ENCODE peak calls at places on chromosome 22, in four cellular contexts. One of them, this sample, is unnamed.

GRCh38 chr22:19744350-19745006 is 16.1 kb upstream of the TBX1 start:
- DNase-seq in fibroblast of lung: no peak
- DNase-seq in IMR-90: no peak
- DNase-seq in neural progenitor cell: no peak
- DNase-seq in this sample: no peak

GRCh38 chr22:19779011-19779421 is 18.4 kb downstream of the TBX1 start:
- DNase-seq in fibroblast of lung: no peak
- DNase-seq in IMR-90: no peak
- DNase-seq in neural progenitor cell: no peak
- DNase-seq in this sample: no peak

GRCh38 chr22:35418088-35418487 is 18.1 kb downstream of the MCM5 start:
- DNase-seq in fibroblast of lung: peak; percentile 53
- DNase-seq in IMR-90: peak; percentile 57
- DNase-seq in neural progenitor cell: no peak
- DNase-seq in this sample: peak; percentile 70

GRCh38 chr22:17115311-17115710 is 5.8 kb downstream of the TMEM121B start:
- DNase-seq in fibroblast of lung: peak; percentile 27
- DNase-seq in IMR-90: no peak
- DNase-seq in neural progenitor cell: no peak
- DNase-seq in this sample: no peak

GRCh38 chr22:41672780-41673509 is 15.7 kb downstream of the SNU13 start:
- DNase-seq in fibroblast of lung: no peak
- DNase-seq in IMR-90: no peak
- DNase-seq in neural progenitor cell: no peak
- DNase-seq in this sample: peak; percentile 49

GRCh38 chr22:44684506-44685383 is 17.3 kb upstream of the PRR5 start:
- DNase-seq in fibroblast of lung: peak; percentile 90
- DNase-seq in IMR-90: peak; percentile 95
- DNase-seq in neural progenitor cell: peak; percentile 93
- DNase-seq in this sample: peak; percentile 96

GRCh38 chr22:27405672-27406388 is 395.7 kb downstream of the MN1 start:
- DNase-seq in fibroblast of lung: peak; percentile 37
- DNase-seq in IMR-90: peak; percentile 45
- DNase-seq in neural progenitor cell: peak; percentile 80
- DNase-seq in this sample: peak; percentile 74

GRCh38 chr22:44618400-44618799 is 83.6 kb upstream of the PRR5 start:
- DNase-seq in fibroblast of lung: no peak
- DNase-seq in IMR-90: no peak
- DNase-seq in neural progenitor cell: no peak
- DNase-seq in this sample: no peak

GRCh38 chr22:29396126-29396525 is 7.8 kb upstream of the AP1B1 start:
- DNase-seq in fibroblast of lung: no peak
- DNase-seq in IMR-90: no peak
- DNase-seq in neural progenitor cell: no peak
- DNase-seq in this sample: no peak

GRCh38 chr22:28560005-28560742 is 119.5 kb downstream of the TTC28 start:
- DNase-seq in fibroblast of lung: peak; percentile 46
- DNase-seq in IMR-90: peak; percentile 82
- DNase-seq in neural progenitor cell: no peak
- DNase-seq in this sample: peak; percentile 68

GRCh38 chr22:44449061-44449682 is 48.9 kb downstream of the RTL6 start:
- DNase-seq in fibroblast of lung: peak; percentile 90
- DNase-seq in IMR-90: peak; percentile 93
- DNase-seq in neural progenitor cell: no peak
- DNase-seq in this sample: peak; percentile 95

GRCh38 chr22:35522571-35523149 is 18.0 kb upstream of the RASD2 start:
- DNase-seq in fibroblast of lung: no peak
- DNase-seq in IMR-90: no peak
- DNase-seq in neural progenitor cell: no peak
- DNase-seq in this sample: no peak

GRCh38 chr22:36977401-36977861 is 41.8 kb downstream of the TST start:
- DNase-seq in fibroblast of lung: no peak
- DNase-seq in IMR-90: peak; percentile 9
- DNase-seq in neural progenitor cell: peak; percentile 84
- DNase-seq in this sample: peak; percentile 65

GRCh38 chr22:19834599-19834998 is 20.1 kb downstream of the GNB1L start:
- DNase-seq in fibroblast of lung: no peak
- DNase-seq in IMR-90: no peak
- DNase-seq in neural progenitor cell: no peak
- DNase-seq in this sample: no peak

GRCh38 chr22:35292786-35293185 is 6.9 kb upstream of the TOM1 start:
- DNase-seq in fibroblast of lung: no peak
- DNase-seq in IMR-90: no peak
- DNase-seq in neural progenitor cell: no peak
- DNase-seq in this sample: no peak

GRCh38 chr22:49331223-49331815 is 496.4 kb downstream of the BRD1 start:
- DNase-seq in fibroblast of lung: no peak
- DNase-seq in IMR-90: no peak
- DNase-seq in neural progenitor cell: no peak
- DNase-seq in this sample: no peak
- H3K9me3 ChIP-seq in fibroblast of lung: no peaks in the 10 kb centered on the region
- H3K9me3 ChIP-seq in IMR-90: peaks cover 64% of the 10 kb centered on the region
- H3K9me3 ChIP-seq in neural progenitor cell: no peaks in the 10 kb centered on the region
- H3K9me3 ChIP-seq in this sample: no peaks in the 10 kb centered on the region

DNA sequence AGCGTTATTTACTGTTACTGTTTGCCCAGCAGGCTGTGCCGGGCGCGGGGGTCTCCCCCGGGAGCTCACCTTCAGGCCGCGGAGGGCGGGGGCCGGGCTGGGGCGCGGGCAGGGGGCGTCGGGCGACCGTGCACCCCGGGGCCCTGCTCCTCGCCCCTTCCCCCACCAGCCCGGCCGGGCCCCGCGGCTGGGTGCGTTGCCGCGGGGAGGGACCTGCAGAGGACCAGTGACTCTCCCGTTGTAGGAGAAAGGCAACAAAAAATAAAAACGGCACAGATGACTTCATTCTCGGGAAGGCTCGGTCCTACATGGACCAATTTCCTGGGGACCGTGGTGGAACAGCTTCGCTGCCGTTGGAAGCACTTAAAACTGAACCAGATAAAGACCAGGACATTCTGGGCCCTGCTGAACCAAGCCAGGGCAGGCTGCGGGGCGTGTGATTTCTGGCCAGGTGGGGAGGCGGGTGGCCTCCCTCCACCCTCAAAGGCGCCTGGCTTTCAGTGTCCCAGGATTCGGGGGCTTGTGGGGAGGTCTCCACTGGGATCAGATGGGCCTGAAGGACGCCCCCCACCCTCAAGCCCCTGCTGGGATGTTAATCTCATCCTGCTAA is 57.3 kb downstream of the IGLL1 start:
- DNase-seq in fibroblast of lung: no peak
- DNase-seq in IMR-90: no peak
- DNase-seq in neural progenitor cell: peak; percentile 42
- DNase-seq in this sample: peak; percentile 67
- H3K4me2 ChIP-seq in fibroblast of lung: peak overlapping the region; percentile 35
- H3K4me2 ChIP-seq in IMR-90: no peak overlapping the region
- H3K4me2 ChIP-seq in neural progenitor cell: peak overlapping the region; percentile 76
- H3K4me2 ChIP-seq in this sample: peak overlapping the region; percentile 83

GRCh38 chr22:21569459-21570161 is 2.1 kb downstream of the UBE2L3 start:
- DNase-seq in fibroblast of lung: no peak
- DNase-seq in IMR-90: no peak
- DNase-seq in neural progenitor cell: peak; percentile 63
- DNase-seq in this sample: no peak
- H4K20me1 ChIP-seq in fibroblast of lung: peaks cover 17% of the 10 kb centered on the region
- H4K20me1 ChIP-seq in IMR-90: peaks cover 66% of the 10 kb centered on the region
- H4K20me1 ChIP-seq in neural progenitor cell: peaks cover 66% of the 10 kb centered on the region
- H4K20me1 ChIP-seq in this sample: peaks cover 38% of the 10 kb centered on the region

DNA sequence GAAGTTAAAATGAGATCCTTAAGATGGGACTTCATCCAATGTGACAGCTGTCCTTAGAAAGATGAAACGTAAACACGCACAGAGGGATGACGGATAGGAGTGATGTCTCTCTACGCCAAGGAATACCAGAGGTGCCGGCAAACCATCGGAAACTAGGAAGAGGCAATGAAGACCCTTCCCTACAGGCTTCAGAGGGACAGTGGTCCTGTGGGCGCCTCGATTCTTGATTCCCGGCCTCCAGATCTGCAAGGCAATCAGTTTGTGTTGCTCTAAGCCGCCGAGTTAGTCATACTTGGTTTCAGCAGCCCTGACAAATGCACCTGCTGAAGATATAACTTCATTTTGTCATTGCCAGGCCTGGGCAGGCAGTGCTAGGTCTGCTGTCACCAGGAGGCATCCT is 1455.1 kb downstream of the TBC1D22A start:
- DNase-seq in fibroblast of lung: no peak
- DNase-seq in IMR-90: no peak
- DNase-seq in neural progenitor cell: no peak
- DNase-seq in this sample: no peak
- H3K9me3 ChIP-seq in fibroblast of lung: no peaks in the 10 kb centered on the region
- H3K9me3 ChIP-seq in IMR-90: peaks cover 31% of the 10 kb centered on the region
- H3K9me3 ChIP-seq in neural progenitor cell: no peaks in the 10 kb centered on the region
- H3K9me3 ChIP-seq in this sample: no peaks in the 10 kb centered on the region

GRCh38 chr22:39684702-39685281 is 114.2 kb downstream of the CACNA1I start:
- DNase-seq in fibroblast of lung: no peak
- DNase-seq in IMR-90: no peak
- DNase-seq in neural progenitor cell: no peak
- DNase-seq in this sample: peak; percentile 46
- H3K4me2 ChIP-seq in fibroblast of lung: no peak overlapping the region
- H3K4me2 ChIP-seq in IMR-90: no peak overlapping the region
- H3K4me2 ChIP-seq in neural progenitor cell: no peak overlapping the region
- H3K4me2 ChIP-seq in this sample: no peak overlapping the region

GRCh38 chr22:38731703-38732161 is 24.1 kb downstream of the SUN2 start:
- DNase-seq in fibroblast of lung: no peak
- DNase-seq in IMR-90: no peak
- DNase-seq in neural progenitor cell: no peak
- DNase-seq in this sample: no peak

GRCh38 chr22:38728899-38729796 is 23.4 kb downstream of the GTPBP1 start:
- DNase-seq in fibroblast of lung: no peak
- DNase-seq in IMR-90: no peak
- DNase-seq in neural progenitor cell: no peak
- DNase-seq in this sample: no peak

GRCh38 chr22:38727530-38728451 is 22.0 kb downstream of the GTPBP1 start:
- DNase-seq in fibroblast of lung: no peak
- DNase-seq in IMR-90: no peak
- DNase-seq in neural progenitor cell: no peak
- DNase-seq in this sample: no peak

GRCh38 chr22:38730411-38730871 is 24.7 kb downstream of the GTPBP1 start:
- DNase-seq in fibroblast of lung: no peak
- DNase-seq in IMR-90: no peak
- DNase-seq in neural progenitor cell: no peak
- DNase-seq in this sample: no peak

DNA sequence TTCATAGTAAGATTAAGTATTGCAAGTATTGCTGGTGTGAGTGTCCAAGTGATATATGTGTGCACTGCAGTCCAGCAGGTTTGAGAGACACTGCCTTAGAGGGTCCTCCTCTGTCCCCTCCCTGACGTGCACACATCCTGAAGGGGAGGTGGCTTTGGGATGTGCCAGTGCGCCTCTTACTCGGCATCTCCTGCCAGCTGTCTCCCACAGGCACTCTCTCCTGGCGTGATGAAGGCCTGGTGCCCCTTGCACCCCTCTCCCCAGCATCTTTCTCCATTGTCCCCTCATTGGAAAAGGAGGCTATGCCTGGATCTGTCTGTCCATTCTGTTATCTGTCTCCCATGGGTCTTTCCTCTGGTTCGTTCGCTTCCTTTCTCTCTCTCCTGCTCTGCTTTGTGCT is 24.2 kb downstream of the GTPBP1 start:
- DNase-seq in fibroblast of lung: no peak
- DNase-seq in IMR-90: no peak
- DNase-seq in neural progenitor cell: no peak
- DNase-seq in this sample: no peak
- H4K20me1 ChIP-seq in fibroblast of lung: no peaks in the 10 kb centered on the region
- H4K20me1 ChIP-seq in IMR-90: peaks cover 14% of the 10 kb centered on the region
- H4K20me1 ChIP-seq in neural progenitor cell: peaks cover 16% of the 10 kb centered on the region
- H4K20me1 ChIP-seq in this sample: no peaks in the 10 kb centered on the region

DNA sequence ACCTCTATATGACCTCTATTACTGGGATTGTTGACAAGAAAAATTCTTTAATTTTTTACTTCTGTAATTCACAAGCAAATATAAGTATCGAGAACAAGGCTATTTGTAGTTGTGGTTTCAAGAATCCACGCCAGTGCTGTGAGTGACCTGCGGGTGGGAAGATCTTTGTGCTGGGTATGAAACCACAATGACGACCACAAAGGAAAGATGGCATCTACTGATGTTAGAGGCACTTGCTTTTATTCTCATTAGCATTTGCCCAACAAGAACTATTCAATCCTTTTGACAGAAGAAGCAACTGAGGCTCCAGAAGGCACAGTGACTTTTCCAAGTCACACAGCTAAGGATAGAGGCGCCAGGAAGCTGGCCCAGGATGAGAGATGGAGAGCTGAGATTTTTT is 1054.9 kb downstream of the TBC1D22A start:
- DNase-seq in fibroblast of lung: no peak
- DNase-seq in IMR-90: no peak
- DNase-seq in neural progenitor cell: no peak
- DNase-seq in this sample: no peak
- H3K9me3 ChIP-seq in fibroblast of lung: no peaks in the 10 kb centered on the region
- H3K9me3 ChIP-seq in IMR-90: peaks cover 46% of the 10 kb centered on the region
- H3K9me3 ChIP-seq in neural progenitor cell: no peaks in the 10 kb centered on the region
- H3K9me3 ChIP-seq in this sample: no peaks in the 10 kb centered on the region

GRCh38 chr22:38317237-38317994 is at the start of gene CSNK1E:
- DNase-seq in fibroblast of lung: peak; percentile 59
- DNase-seq in IMR-90: peak; percentile 33
- DNase-seq in neural progenitor cell: peak; percentile 92
- DNase-seq in this sample: peak; percentile 87

GRCh38 chr22:38317995-38318715 is 922 bp upstream of the CSNK1E start:
- DNase-seq in fibroblast of lung: peak; percentile 84
- DNase-seq in IMR-90: peak; percentile 93
- DNase-seq in neural progenitor cell: peak; percentile 34
- DNase-seq in this sample: peak; percentile 99

GRCh38 chr22:38320605-38321402 is 3.6 kb upstream of the CSNK1E start:
- DNase-seq in fibroblast of lung: no peak
- DNase-seq in IMR-90: no peak
- DNase-seq in neural progenitor cell: no peak
- DNase-seq in this sample: no peak

GRCh38 chr22:38316340-38317236 is 645 bp downstream of the CSNK1E start:
- DNase-seq in fibroblast of lung: peak; percentile 64
- DNase-seq in IMR-90: peak; percentile 51
- DNase-seq in neural progenitor cell: peak; percentile 70
- DNase-seq in this sample: peak; percentile 84

DNA sequence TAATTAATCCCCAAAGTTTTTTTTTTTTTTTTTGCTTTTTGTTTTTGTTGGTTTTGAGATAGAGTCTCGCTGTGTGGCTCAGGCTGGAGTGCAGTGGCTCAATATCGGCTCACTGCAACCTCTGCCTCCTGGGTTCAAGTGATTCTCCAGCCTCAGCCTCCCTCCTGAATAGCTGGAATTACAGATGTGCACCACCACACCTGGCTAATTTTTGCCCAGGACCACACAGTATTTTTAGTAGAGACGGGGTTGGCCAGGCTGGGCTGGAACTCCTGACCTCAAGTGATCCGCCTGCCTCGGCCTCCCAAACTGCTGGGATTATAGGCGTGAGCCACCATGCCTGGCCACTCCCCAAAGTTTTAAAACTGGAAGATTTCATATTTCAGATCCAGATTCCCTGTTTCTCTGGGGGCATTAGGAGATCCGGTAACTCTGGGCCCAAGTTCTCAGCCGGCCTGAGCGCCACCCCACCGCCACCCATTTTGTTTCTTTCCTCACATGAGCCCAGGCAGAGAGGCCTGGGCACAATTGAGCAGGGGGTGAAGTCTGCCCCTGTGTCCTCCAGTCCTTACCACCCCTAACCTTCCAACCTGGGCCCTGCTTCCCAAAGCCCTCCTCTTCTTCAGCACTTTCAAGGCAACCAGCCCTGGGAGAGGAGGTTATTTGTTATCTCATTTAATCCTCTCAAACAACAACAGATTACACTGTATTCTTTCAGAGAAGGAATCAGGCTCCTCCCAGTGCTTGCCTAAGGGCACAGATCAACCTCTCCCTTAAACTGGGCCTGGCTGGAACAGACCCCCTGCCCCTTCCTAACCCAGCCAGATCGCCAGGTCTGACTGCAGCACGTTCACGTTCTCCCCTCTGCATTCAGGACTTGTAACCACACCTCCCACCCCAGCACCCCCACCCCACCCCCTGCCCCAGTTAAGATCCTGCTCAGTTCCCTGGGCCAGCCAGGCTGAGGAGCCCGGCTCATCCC is 1.9 kb upstream of the CSNK1E start:
- DNase-seq in fibroblast of lung: no peak
- DNase-seq in IMR-90: no peak
- DNase-seq in neural progenitor cell: peak; percentile 58
- DNase-seq in this sample: no peak
- H3K4me2 ChIP-seq in fibroblast of lung: peak overlapping the region; percentile 86
- H3K4me2 ChIP-seq in IMR-90: no peak overlapping the region
- H3K4me2 ChIP-seq in neural progenitor cell: peak overlapping the region; percentile 75
- H3K4me2 ChIP-seq in this sample: peak overlapping the region; percentile 93